ENCODE peak calls at places on chromosomes 5 and 9, in eight cellular contexts. O is heart left ventricle, H is breast epithelium, I is fibroblast of lung, Z is left ventricle myocardium inferior, E is aorta, X is GM23338, R is sigmoid colon. D is an unnamed sample.

GRCh38 chr5:20347334-20347733 is 359.3 kb upstream of the CDH18 start:
- DNase-seq in O (no peak), Z (no peak), H (no peak), R (no peak), E (no peak), X (no peak), I (no peak), D (no peak)

GRCh38 chr5:64900618-64901017 is 131.9 kb downstream of the CWC27 start:
- DNase-seq in I (no peak), Z (no peak), R (no peak), X (no peak), E (no peak), O (no peak), H (no peak), D (no peak)

GRCh38 chr5:53191766-53192165 is 82.2 kb upstream of the MOCS2 start:
- DNase-seq in Z (no peak), E (no peak), I (peak; percentile 59), X (no peak), O (no peak), R (no peak), H (no peak), D (no peak)

GRCh38 chr5:131984945-131985665 is 26.4 kb downstream of the ACSL6 start:
- DNase-seq in Z (no peak), E (peak; percentile 63), R (no peak), O (no peak), X (no peak), I (no peak), H (no peak), D (no peak)

GRCh38 chr5:34858798-34859197 is 19.8 kb downstream of the TTC23L start:
- DNase-seq in Z (no peak), I (peak; percentile 76), R (no peak), X (no peak), O (no peak), E (no peak), H (no peak), D (no peak)

GRCh38 chr9:122075135-122076030 is 17.7 kb downstream of the TTLL11 start:
- DNase-seq in E (no peak), Z (no peak), R (no peak), X (no peak), H (no peak), O (no peak), I (no peak), D (peak; percentile 26)

GRCh38 chr5:63495225-63495624 is 467.0 kb downstream of the HTR1A start:
- DNase-seq in I (no peak), O (no peak), Z (no peak), H (no peak), E (no peak), R (no peak), X (peak; percentile 41), D (no peak)

GRCh38 chr5:138230981-138231589 is 18.0 kb upstream of the CDC23 start:
- DNase-seq in E (peak; percentile 21), O (no peak), H (no peak), R (no peak), X (no peak), I (no peak), Z (no peak), D (no peak)

GRCh38 chr5:56684159-56684558 is 131.2 kb upstream of the MAP3K1 start:
- DNase-seq in E (no peak), Z (no peak), H (no peak), O (no peak), R (no peak), X (no peak), I (no peak), D (no peak)

GRCh38 chr9:133332381-133332730 is 3.6 kb downstream of the SURF6 start:
- DNase-seq in O (no peak), R (peak; percentile 57), I (no peak), Z (no peak), E (peak; percentile 60), H (no peak), X (no peak), D (peak; percentile 7)

GRCh38 chr9:117704024-117704575 is at the start of gene TLR4:
- DNase-seq in Z (peak; percentile 69), O (peak; percentile 74), R (peak; percentile 81), X (peak; percentile 16), E (peak; percentile 80), H (no peak), I (peak; percentile 38), D (peak; percentile 52)

GRCh38 chr9:134498767-134499166 is 142.8 kb upstream of the COL5A1 start:
- DNase-seq in E (no peak), X (no peak), R (peak; percentile 9), O (no peak), Z (no peak), I (no peak), H (no peak), D (no peak)

GRCh38 chr5:55226027-55226933 is 835 bp downstream of the MCIDAS start:
- DNase-seq in H (no peak), O (no peak), R (no peak), X (peak; percentile 91), E (peak; percentile 84), Z (no peak), I (no peak), D (no peak)

GRCh38 chr5:115785395-115786009 is 31.0 kb downstream of the CDO1 start:
- DNase-seq in Z (no peak), I (no peak), E (no peak), X (peak; percentile 87), O (no peak), H (no peak), R (no peak), D (no peak)

DNA sequence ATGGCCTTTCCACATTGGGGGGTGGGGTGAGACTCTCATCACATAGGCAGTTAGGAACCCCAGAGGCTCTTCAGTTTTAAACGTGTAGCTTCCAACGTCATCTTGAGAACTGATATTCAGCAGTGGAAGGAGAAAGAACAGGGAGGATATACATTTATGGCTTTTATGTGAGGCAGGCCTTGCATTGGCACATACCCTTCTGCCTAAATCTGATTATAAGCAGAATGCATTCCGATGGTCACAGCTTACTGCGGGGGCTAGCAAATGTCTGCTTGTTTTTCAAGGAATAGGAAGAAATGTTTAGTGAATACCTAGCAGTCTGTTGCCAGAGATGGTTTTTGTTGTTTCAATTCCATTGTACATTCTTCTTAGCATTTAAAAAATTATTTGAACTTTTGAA is 98.9 kb upstream of the DHFR start:
- DNase-seq in I (no peak), X (no peak), O (no peak), Z (no peak), R (no peak), H (no peak), E (no peak), D (no peak)
- H3K4me1 ChIP-seq in I (no peaks in the 10 kb centered on the region), X (peaks cover 35% of the 10 kb centered on the region), O (no peaks in the 10 kb centered on the region), Z (no peaks in the 10 kb centered on the region), R (peaks cover 5% of the 10 kb centered on the region), H (no peaks in the 10 kb centered on the region), E (no peaks in the 10 kb centered on the region), D (no peaks in the 10 kb centered on the region)

GRCh38 chr9:95015569-95015968 is 289.1 kb downstream of the AOPEP start:
- DNase-seq in R (no peak), E (no peak), X (no peak), H (no peak), I (no peak), O (no peak), Z (no peak), D (no peak)

GRCh38 chr9:95014917-95015316 is 288.4 kb downstream of the AOPEP start:
- DNase-seq in O (no peak), I (no peak), E (no peak), R (no peak), X (no peak), Z (no peak), H (no peak), D (no peak)

GRCh38 chr9:95018099-95018927 is 291.8 kb downstream of the AOPEP start:
- DNase-seq in H (no peak), X (peak; percentile 20), I (peak; percentile 92), E (peak; percentile 80), Z (peak; percentile 34), O (peak; percentile 48), R (peak; percentile 72), D (peak; percentile 38)

GRCh38 chr9:95017062-95017461 is 290.6 kb downstream of the AOPEP start:
- DNase-seq in O (no peak), H (no peak), X (no peak), Z (no peak), I (peak; percentile 57), E (no peak), R (no peak), D (no peak)

GRCh38 chr9:95017661-95018060 is 291.2 kb downstream of the AOPEP start:
- DNase-seq in E (no peak), O (no peak), I (peak; percentile 36), R (no peak), X (no peak), H (no peak), Z (no peak), D (no peak)
- H3K27ac ChIP-seq in E (peak overlapping the region; percentile 9), O (peak overlapping the region; percentile 78), I (peak overlapping the region; percentile 81), R (peak overlapping the region; percentile 79), X (no peak overlapping the region), H (no peak overlapping the region), Z (peak overlapping the region; percentile 84), D (peak overlapping the region; percentile 97)

DNA sequence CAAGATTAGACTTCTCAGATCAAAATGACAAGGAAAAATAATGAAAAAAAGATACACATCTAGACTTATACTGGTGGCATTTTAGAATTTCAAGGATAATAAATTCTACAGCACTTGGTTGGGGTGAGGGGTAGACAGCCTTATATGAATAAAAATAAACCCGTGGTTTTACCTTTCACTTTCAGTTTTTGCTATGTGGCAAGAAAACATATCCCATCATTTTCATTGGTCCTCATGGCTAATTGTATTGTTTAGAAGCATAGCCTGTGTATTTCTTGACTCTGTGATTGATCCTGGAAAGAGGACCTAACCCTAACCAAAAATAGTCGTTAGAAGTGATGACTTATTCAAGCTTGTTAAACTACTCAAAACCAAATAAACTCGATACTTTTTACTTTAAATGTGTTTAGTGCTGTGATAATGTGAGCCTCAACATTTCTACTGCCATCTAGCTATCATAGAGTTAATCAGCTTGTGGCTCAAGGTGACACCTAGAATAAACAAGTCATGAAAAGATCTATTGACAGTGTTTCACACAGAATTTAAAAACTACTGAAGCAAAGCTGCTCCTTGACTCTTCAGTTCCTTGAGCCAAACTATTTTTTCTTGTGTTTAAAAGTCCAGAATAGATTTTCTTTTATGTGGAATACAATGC is 153.3 kb upstream of the IZUMO3 start:
- DNase-seq in O (no peak), I (no peak), H (no peak), E (no peak), X (peak; percentile 8), Z (no peak), R (no peak), D (no peak)
- H3K4me3 ChIP-seq in O (no peak overlapping the region), I (no peak overlapping the region), H (no peak overlapping the region), E (no peak overlapping the region), X (no peak overlapping the region), Z (no peak overlapping the region), R (peak overlapping the region; percentile 16), D (no peak overlapping the region)

GRCh38 chr5:1092122-1092521 is 19.7 kb downstream of the SLC12A7 start:
- DNase-seq in X (no peak), E (no peak), Z (no peak), R (no peak), H (no peak), I (no peak), O (no peak), D (no peak)
- H3K4me1 ChIP-seq in X (peaks cover 4% of the 10 kb centered on the region), E (no peaks in the 10 kb centered on the region), Z (peaks cover 74% of the 10 kb centered on the region), R (no peaks in the 10 kb centered on the region), H (no peaks in the 10 kb centered on the region), I (no peaks in the 10 kb centered on the region), O (peaks cover 40% of the 10 kb centered on the region), D (no peaks in the 10 kb centered on the region)

GRCh38 chr9:104863180-104863883 is 64.6 kb downstream of the ABCA1 start:
- DNase-seq in O (peak; percentile 27), Z (no peak), X (peak; percentile 91), R (no peak), I (peak; percentile 85), E (no peak), H (no peak), D (no peak)
- H3K27ac ChIP-seq in O (no peak overlapping the region), Z (no peak overlapping the region), X (peak overlapping the region; percentile 57), R (peak overlapping the region; percentile 8), I (peak overlapping the region; percentile 33), E (no peak overlapping the region), H (peak overlapping the region; percentile 62), D (peak overlapping the region; percentile 46)